ENCODE peak calls at places on chromosomes 1 and 21, in five cellular contexts. One of them, this sample, is unnamed.

GRCh38 chr1:234970731-234971476 is 157.7 kb downstream of the TOMM20 start:
- DNase-seq in sigmoid colon: peak; percentile 95
- DNase-seq in psoas muscle: peak; percentile 86
- DNase-seq in IMR-90: peak; percentile 98
- DNase-seq in body of pancreas: peak; percentile 79
- DNase-seq in this sample: peak; percentile 78

GRCh38 chr1:15343729-15344128 is 66.0 kb upstream of the EFHD2 start:
- DNase-seq in psoas muscle: peak; percentile 56
- DNase-seq in sigmoid colon: peak; percentile 90
- DNase-seq in body of pancreas: peak; percentile 68
- DNase-seq in IMR-90: peak; percentile 22
- DNase-seq in this sample: no peak

GRCh38 chr1:159250817-159251216 is 46.1 kb downstream of the ACKR1 start:
- DNase-seq in IMR-90: no peak
- DNase-seq in psoas muscle: no peak
- DNase-seq in sigmoid colon: no peak
- DNase-seq in body of pancreas: no peak
- DNase-seq in this sample: no peak

GRCh38 chr1:110210604-110211502 is 739 bp downstream of the KCNC4 start:
- DNase-seq in IMR-90: no peak
- DNase-seq in psoas muscle: peak; percentile 50
- DNase-seq in sigmoid colon: peak; percentile 76
- DNase-seq in body of pancreas: peak; percentile 60
- DNase-seq in this sample: no peak

GRCh38 chr1:165695011-165695410 is 3.4 kb downstream of the ALDH9A1 start:
- DNase-seq in psoas muscle: no peak
- DNase-seq in body of pancreas: no peak
- DNase-seq in IMR-90: no peak
- DNase-seq in sigmoid colon: no peak
- DNase-seq in this sample: no peak

GRCh38 chr1:231694081-231694443 is 67.5 kb downstream of the DISC1 start:
- DNase-seq in body of pancreas: no peak
- DNase-seq in sigmoid colon: peak; percentile 67
- DNase-seq in psoas muscle: peak; percentile 42
- DNase-seq in IMR-90: no peak
- DNase-seq in this sample: no peak

GRCh38 chr21:46159390-46159789 is 4.0 kb upstream of the FTCD start:
- DNase-seq in sigmoid colon: peak; percentile 58
- DNase-seq in IMR-90: no peak
- DNase-seq in psoas muscle: no peak
- DNase-seq in body of pancreas: no peak
- DNase-seq in this sample: no peak

GRCh38 chr1:59329412-59330053 is 32.6 kb downstream of the FGGY start:
- DNase-seq in body of pancreas: no peak
- DNase-seq in sigmoid colon: no peak
- DNase-seq in psoas muscle: no peak
- DNase-seq in IMR-90: no peak
- DNase-seq in this sample: no peak

GRCh38 chr1:226678701-226679100 is 60.4 kb downstream of the ITPKB start:
- DNase-seq in psoas muscle: no peak
- DNase-seq in body of pancreas: no peak
- DNase-seq in IMR-90: no peak
- DNase-seq in sigmoid colon: peak; percentile 65
- DNase-seq in this sample: no peak

GRCh38 chr1:206491592-206491991 is 15.7 kb upstream of the RASSF5 start:
- DNase-seq in body of pancreas: no peak
- DNase-seq in sigmoid colon: no peak
- DNase-seq in psoas muscle: no peak
- DNase-seq in IMR-90: no peak
- DNase-seq in this sample: no peak

GRCh38 chr1:114986286-114986685 is 43.3 kb upstream of the TSHB start:
- DNase-seq in body of pancreas: no peak
- DNase-seq in psoas muscle: no peak
- DNase-seq in sigmoid colon: no peak
- DNase-seq in IMR-90: no peak
- DNase-seq in this sample: no peak

GRCh38 chr21:44891631-44892031 is 18.1 kb upstream of the PTTG1IP start:
- DNase-seq in IMR-90: no peak
- DNase-seq in body of pancreas: no peak
- DNase-seq in psoas muscle: peak; percentile 15
- DNase-seq in sigmoid colon: no peak
- DNase-seq in this sample: no peak

GRCh38 chr1:32984090-32984828 is 19.6 kb upstream of the RNF19B start:
- DNase-seq in IMR-90: peak; percentile 74
- DNase-seq in body of pancreas: no peak
- DNase-seq in sigmoid colon: no peak
- DNase-seq in psoas muscle: no peak
- DNase-seq in this sample: no peak

GRCh38 chr1:89942825-89943658 is 51.9 kb upstream of the ZNF326 start:
- DNase-seq in IMR-90: peak; percentile 89
- DNase-seq in body of pancreas: no peak
- DNase-seq in psoas muscle: no peak
- DNase-seq in sigmoid colon: no peak
- DNase-seq in this sample: no peak

GRCh38 chr1:45304311-45305081 is 22.2 kb upstream of the HPDL start:
- DNase-seq in sigmoid colon: peak; percentile 73
- DNase-seq in IMR-90: peak; percentile 36
- DNase-seq in body of pancreas: peak; percentile 62
- DNase-seq in psoas muscle: peak; percentile 59
- DNase-seq in this sample: no peak

GRCh38 chr1:109263234-109263596 is 13.9 kb downstream of the CELSR2 start:
- DNase-seq in psoas muscle: no peak
- DNase-seq in IMR-90: no peak
- DNase-seq in sigmoid colon: no peak
- DNase-seq in body of pancreas: no peak
- DNase-seq in this sample: no peak

GRCh38 chr1:19405761-19406481 is 79.4 kb downstream of the CAPZB start:
- DNase-seq in IMR-90: peak; percentile 27
- DNase-seq in body of pancreas: no peak
- DNase-seq in psoas muscle: no peak
- DNase-seq in sigmoid colon: no peak
- DNase-seq in this sample: no peak

GRCh38 chr1:59742526-59742925 is 72.2 kb upstream of the HOOK1 start:
- DNase-seq in IMR-90: no peak
- DNase-seq in sigmoid colon: no peak
- DNase-seq in body of pancreas: no peak
- DNase-seq in psoas muscle: no peak
- DNase-seq in this sample: no peak

GRCh38 chr1:224054012-224054411 is 59.9 kb upstream of the FBXO28 start:
- DNase-seq in IMR-90: no peak
- DNase-seq in psoas muscle: no peak
- DNase-seq in body of pancreas: no peak
- DNase-seq in sigmoid colon: no peak
- DNase-seq in this sample: no peak

GRCh38 chr1:234654002-234654733 is 44.2 kb upstream of the IRF2BP2 start:
- DNase-seq in psoas muscle: no peak
- DNase-seq in IMR-90: no peak
- DNase-seq in body of pancreas: no peak
- DNase-seq in sigmoid colon: no peak
- DNase-seq in this sample: no peak

GRCh38 chr1:81432654-81433109 is 368.1 kb upstream of the ADGRL2 start:
- DNase-seq in body of pancreas: no peak
- DNase-seq in psoas muscle: no peak
- DNase-seq in IMR-90: no peak
- DNase-seq in sigmoid colon: no peak
- DNase-seq in this sample: no peak

GRCh38 chr1:39574646-39575045 is 1.9 kb downstream of the PABPC4 start:
- DNase-seq in body of pancreas: peak; percentile 51
- DNase-seq in sigmoid colon: no peak
- DNase-seq in IMR-90: peak; percentile 35
- DNase-seq in psoas muscle: no peak
- DNase-seq in this sample: no peak

GRCh38 chr1:103517380-103518047 is 8.0 kb upstream of the RNPC3 start:
- DNase-seq in IMR-90: peak; percentile 26
- DNase-seq in sigmoid colon: no peak
- DNase-seq in body of pancreas: no peak
- DNase-seq in psoas muscle: no peak
- DNase-seq in this sample: no peak

GRCh38 chr1:196418772-196419171 is 189.5 kb downstream of the KCNT2 start:
- DNase-seq in psoas muscle: no peak
- DNase-seq in body of pancreas: no peak
- DNase-seq in IMR-90: no peak
- DNase-seq in sigmoid colon: no peak
- DNase-seq in this sample: no peak

GRCh38 chr1:234571692-234572091 is 38.3 kb downstream of the IRF2BP2 start:
- DNase-seq in IMR-90: no peak
- DNase-seq in body of pancreas: no peak
- DNase-seq in psoas muscle: no peak
- DNase-seq in sigmoid colon: no peak
- DNase-seq in this sample: no peak

GRCh38 chr1:44854985-44855384 is 11.9 kb upstream of the PTCH2 start:
- DNase-seq in body of pancreas: no peak
- DNase-seq in sigmoid colon: no peak
- DNase-seq in IMR-90: no peak
- DNase-seq in psoas muscle: no peak
- DNase-seq in this sample: no peak

GRCh38 chr1:226699166-226699565 is 39.9 kb downstream of the ITPKB start:
- DNase-seq in sigmoid colon: no peak
- DNase-seq in body of pancreas: no peak
- DNase-seq in IMR-90: no peak
- DNase-seq in psoas muscle: no peak
- DNase-seq in this sample: no peak

GRCh38 chr1:83583351-83584014 is 415.4 kb downstream of the TTLL7 start:
- DNase-seq in body of pancreas: no peak
- DNase-seq in sigmoid colon: no peak
- DNase-seq in IMR-90: no peak
- DNase-seq in psoas muscle: no peak
- DNase-seq in this sample: no peak

GRCh38 chr1:26220199-26220912 is 13.6 kb upstream of the CEP85 start:
- DNase-seq in body of pancreas: no peak
- DNase-seq in sigmoid colon: peak; percentile 22
- DNase-seq in psoas muscle: no peak
- DNase-seq in IMR-90: no peak
- DNase-seq in this sample: no peak

DNA sequence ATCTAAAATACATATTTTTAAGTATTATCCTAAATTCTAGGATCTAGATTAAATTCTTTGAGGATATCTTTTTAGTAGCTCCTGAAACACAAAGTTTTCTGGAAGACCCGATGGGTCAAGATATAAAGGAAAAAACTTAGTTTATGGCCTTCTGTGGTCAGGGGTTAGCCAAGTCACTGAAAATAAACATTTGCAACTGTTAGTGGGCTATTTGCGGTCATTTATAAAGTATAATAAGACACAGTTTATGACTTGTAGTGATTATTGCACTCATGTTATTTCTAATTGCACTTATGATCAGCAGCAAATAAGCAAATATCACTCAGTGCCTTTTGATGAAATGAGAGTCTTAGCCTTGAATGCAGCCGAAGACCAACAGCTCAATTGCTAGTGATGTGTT is 183.3 kb downstream of the NFIA start:
- DNase-seq in body of pancreas: no peak
- DNase-seq in sigmoid colon: no peak
- DNase-seq in psoas muscle: no peak
- DNase-seq in IMR-90: no peak
- DNase-seq in this sample: no peak
- TF ChIP-seq CTCF in body of pancreas: no peak
- TF ChIP-seq CTCF in sigmoid colon: no peak
- TF ChIP-seq CTCF in psoas muscle: no peak
- TF ChIP-seq CTCF in IMR-90: no peak
- TF ChIP-seq CTCF in this sample: no peak

GRCh38 chr21:28827422-28827821 is 165.3 kb downstream of the LTN1 start:
- DNase-seq in IMR-90: peak; percentile 46
- DNase-seq in sigmoid colon: no peak
- DNase-seq in psoas muscle: no peak
- DNase-seq in body of pancreas: no peak
- DNase-seq in this sample: no peak
- H3K4me1 ChIP-seq in IMR-90: peaks cover 16% of the 10 kb centered on the region
- H3K4me1 ChIP-seq in sigmoid colon: peaks cover 12% of the 10 kb centered on the region
- H3K4me1 ChIP-seq in psoas muscle: no peaks in the 10 kb centered on the region
- H3K4me1 ChIP-seq in body of pancreas: peaks cover 9% of the 10 kb centered on the region
- H3K4me1 ChIP-seq in this sample: no peaks in the 10 kb centered on the region

DNA sequence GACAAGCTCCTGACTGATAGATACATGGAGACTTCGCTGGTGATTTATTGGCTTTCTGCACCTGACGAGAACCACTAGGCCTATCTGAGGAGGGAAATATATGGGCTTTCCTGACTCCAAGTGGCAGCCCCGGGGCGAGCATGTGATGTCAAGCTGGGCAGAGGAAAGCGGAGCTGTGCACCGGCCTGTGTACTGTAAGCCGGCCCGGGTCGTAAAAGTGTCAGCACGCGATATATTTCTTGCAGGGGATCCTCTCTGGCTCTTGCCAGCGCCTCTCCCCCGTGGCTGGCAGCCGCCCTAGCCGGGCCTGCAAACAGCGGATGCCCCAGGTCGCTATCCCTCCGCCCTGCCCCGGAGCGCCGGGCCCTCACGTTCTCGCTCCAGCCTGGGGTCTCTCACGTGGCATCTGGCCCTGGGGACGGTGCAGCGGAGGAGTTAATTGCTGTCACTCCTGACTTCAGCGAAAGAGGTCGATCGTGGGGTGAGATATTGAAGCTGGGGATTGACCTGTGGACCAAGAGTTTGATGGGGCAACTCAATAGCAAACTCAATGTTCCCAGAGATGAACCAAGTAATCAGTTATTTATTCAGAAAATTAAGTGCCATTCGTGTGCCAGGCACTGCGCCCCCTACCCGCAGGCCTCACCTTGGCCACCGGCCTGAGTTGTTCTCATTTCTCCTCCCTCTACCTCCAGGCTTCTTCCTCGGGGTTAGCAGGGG is 41.0 kb upstream of the HAO2 start:
- DNase-seq in psoas muscle: peak; percentile 14
- DNase-seq in body of pancreas: peak; percentile 19
- DNase-seq in sigmoid colon: peak; percentile 96
- DNase-seq in IMR-90: no peak
- DNase-seq in this sample: peak; percentile 40
- TF ChIP-seq CTCF in psoas muscle: peak; percentile 12
- TF ChIP-seq CTCF in body of pancreas: no peak
- TF ChIP-seq CTCF in sigmoid colon: no peak
- TF ChIP-seq CTCF in IMR-90: peak; percentile 23
- TF ChIP-seq CTCF in this sample: no peak

GRCh38 chr1:101526813-101527212 is 290.0 kb downstream of the S1PR1 start:
- DNase-seq in psoas muscle: no peak
- DNase-seq in IMR-90: no peak
- DNase-seq in sigmoid colon: no peak
- DNase-seq in body of pancreas: no peak
- DNase-seq in this sample: no peak
- H3K4me1 ChIP-seq in psoas muscle: no peaks in the 10 kb centered on the region
- H3K4me1 ChIP-seq in IMR-90: no peaks in the 10 kb centered on the region
- H3K4me1 ChIP-seq in sigmoid colon: no peaks in the 10 kb centered on the region
- H3K4me1 ChIP-seq in body of pancreas: no peaks in the 10 kb centered on the region
- H3K4me1 ChIP-seq in this sample: no peaks in the 10 kb centered on the region

GRCh38 chr1:7302126-7302525 is 469.0 kb upstream of the VAMP3 start:
- DNase-seq in body of pancreas: no peak
- DNase-seq in sigmoid colon: no peak
- DNase-seq in psoas muscle: no peak
- DNase-seq in IMR-90: no peak
- DNase-seq in this sample: no peak
- TF ChIP-seq CTCF in body of pancreas: no peak
- TF ChIP-seq CTCF in sigmoid colon: no peak
- TF ChIP-seq CTCF in psoas muscle: no peak
- TF ChIP-seq CTCF in IMR-90: no peak
- TF ChIP-seq CTCF in this sample: no peak

GRCh38 chr1:215423288-215423687 is 143.8 kb upstream of the KCTD3 start:
- DNase-seq in psoas muscle: no peak
- DNase-seq in body of pancreas: no peak
- DNase-seq in sigmoid colon: no peak
- DNase-seq in IMR-90: no peak
- DNase-seq in this sample: no peak
- H3K4me1 ChIP-seq in psoas muscle: no peaks in the 10 kb centered on the region
- H3K4me1 ChIP-seq in body of pancreas: no peaks in the 10 kb centered on the region
- H3K4me1 ChIP-seq in sigmoid colon: no peaks in the 10 kb centered on the region
- H3K4me1 ChIP-seq in IMR-90: peaks cover 3% of the 10 kb centered on the region
- H3K4me1 ChIP-seq in this sample: no peaks in the 10 kb centered on the region